ENCODE peak calls at places on chromosome 16, in four cellular contexts. N is Peyer's patch, R is A549, K is vagina. V is an unnamed sample.

GRCh38 chr16:1763521-1764511 is 7.5 kb downstream of the NME3 start:
- DNase-seq in N (no peak), K (no peak), R (no peak), V (no peak)

GRCh38 chr16:10266809-10267208 is 84.6 kb upstream of the GRIN2A start:
- DNase-seq in R (no peak), K (no peak), N (no peak), V (no peak)

GRCh38 chr16:28163699-28164584 is 47.8 kb downstream of the XPO6 start:
- DNase-seq in N (no peak), R (no peak), K (no peak), V (no peak)

GRCh38 chr16:512802-513201 is 14.7 kb upstream of the CAPN15 start:
- DNase-seq in K (no peak), N (no peak), R (no peak), V (no peak)

GRCh38 chr16:97822-98221 is 19.8 kb downstream of the MPG start:
- DNase-seq in K (no peak), R (no peak), N (no peak), V (no peak)

GRCh38 chr16:787978-788398 is at the start of gene RPUSD1:
- DNase-seq in R (no peak), K (no peak), N (peak), V (no peak)

GRCh38 chr16:11472410-11472809 is 114.3 kb downstream of the LITAF start:
- DNase-seq in N (no peak), K (no peak), R (no peak), V (no peak)

GRCh38 chr16:26717826-26718225 is 348.9 kb upstream of the C16orf82 start:
- DNase-seq in R (no peak), N (no peak), K (no peak), V (no peak)

DNA sequence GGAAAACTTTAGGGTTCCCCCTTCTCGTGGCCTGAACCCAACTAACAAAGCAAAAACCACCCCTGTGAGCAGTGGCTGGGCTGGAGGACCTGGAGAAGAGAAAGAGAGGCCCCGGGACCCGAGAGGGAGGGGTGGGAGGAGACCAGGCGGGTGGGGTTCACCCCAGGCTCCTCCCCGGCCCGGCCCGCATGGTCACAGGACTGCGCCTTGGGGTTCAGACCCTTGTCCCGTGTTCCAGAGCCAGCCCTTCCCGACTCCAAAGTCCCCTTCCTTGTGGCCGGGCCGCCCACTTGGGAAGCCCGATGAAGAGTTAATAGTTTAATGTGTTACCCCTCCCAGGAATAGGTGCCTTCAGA is 852 bp downstream of the MARVELD3 start:
- DNase-seq in K (no peak), R (peak), N (peak), V (peak)
- TF ChIP-seq POLR2A in K (no peak), R (no peak), N (peak), V (no peak)

GRCh38 chr16:85464342-85465305 is 148.5 kb upstream of the GSE1 start:
- DNase-seq in N (no peak), R (no peak), K (no peak), V (no peak)

GRCh38 chr16:85461814-85462404 is 151.2 kb upstream of the GSE1 start:
- DNase-seq in N (no peak), R (no peak), K (no peak), V (no peak)

GRCh38 chr16:85462405-85463227 is 150.5 kb upstream of the GSE1 start:
- DNase-seq in R (no peak), K (no peak), N (no peak), V (peak)

GRCh38 chr16:85463228-85463611 is 149.9 kb upstream of the GSE1 start:
- DNase-seq in R (no peak), K (no peak), N (no peak), V (no peak)

GRCh38 chr16:85463672-85464071 is 149.4 kb upstream of the GSE1 start:
- DNase-seq in R (no peak), N (no peak), K (no peak), V (no peak)
- H3K27ac ChIP-seq in R (no peak), N (no peak), K (peak), V (no peak)

DNA sequence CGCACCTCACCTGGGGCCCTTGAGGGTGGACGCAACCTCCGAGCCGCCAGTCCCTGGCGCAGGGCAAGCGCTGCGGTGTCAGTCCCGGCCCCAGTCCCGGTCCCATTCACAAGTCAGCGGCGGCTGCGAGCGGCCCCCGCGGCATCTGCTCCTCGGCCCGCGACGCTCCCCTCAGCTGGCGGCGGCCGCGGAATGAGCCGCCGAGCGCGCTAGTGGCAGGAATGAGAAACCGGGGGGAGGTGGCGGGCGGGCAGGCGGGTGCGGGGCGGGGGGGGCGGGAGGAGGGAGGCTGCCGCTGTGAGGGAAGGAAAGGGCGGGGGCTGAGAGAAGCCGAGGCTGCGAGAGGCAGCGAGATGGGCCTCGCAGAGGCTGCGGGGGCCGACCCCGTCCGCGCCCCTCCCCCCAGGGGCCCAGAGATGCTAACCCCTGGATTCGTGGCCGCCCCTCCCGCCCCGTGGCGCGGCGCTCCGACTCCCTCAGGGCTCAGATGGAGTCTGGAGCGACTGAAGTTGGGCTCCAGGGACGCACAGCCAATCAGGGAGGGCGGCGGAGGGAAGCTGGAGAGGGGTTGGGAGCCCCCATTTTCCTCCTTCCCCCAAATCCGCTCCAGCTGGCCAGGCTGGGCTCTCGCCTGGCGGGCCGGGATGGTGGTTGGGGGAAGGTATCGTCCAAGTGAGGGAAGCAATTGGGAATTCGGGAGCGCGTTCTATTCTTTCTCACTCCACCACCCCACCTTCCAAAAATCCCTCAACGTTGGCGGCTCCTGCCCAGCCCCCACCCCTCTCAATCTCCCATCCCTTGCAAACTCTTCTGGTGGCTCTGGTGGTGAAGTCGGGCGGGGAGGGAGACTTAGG is at the start of gene CDH11:
- DNase-seq in K (no peak), N (peak), R (no peak), V (peak)
- TF ChIP-seq POLR2A in K (peak), N (no peak), R (no peak), V (no peak)

GRCh38 chr16:4115209-4115940 is 867 bp downstream of the ADCY9 start:
- DNase-seq in N (peak), R (peak), K (no peak), V (peak)
- H3K27ac ChIP-seq in N (peak), R (peak), K (peak), V (peak)

DNA sequence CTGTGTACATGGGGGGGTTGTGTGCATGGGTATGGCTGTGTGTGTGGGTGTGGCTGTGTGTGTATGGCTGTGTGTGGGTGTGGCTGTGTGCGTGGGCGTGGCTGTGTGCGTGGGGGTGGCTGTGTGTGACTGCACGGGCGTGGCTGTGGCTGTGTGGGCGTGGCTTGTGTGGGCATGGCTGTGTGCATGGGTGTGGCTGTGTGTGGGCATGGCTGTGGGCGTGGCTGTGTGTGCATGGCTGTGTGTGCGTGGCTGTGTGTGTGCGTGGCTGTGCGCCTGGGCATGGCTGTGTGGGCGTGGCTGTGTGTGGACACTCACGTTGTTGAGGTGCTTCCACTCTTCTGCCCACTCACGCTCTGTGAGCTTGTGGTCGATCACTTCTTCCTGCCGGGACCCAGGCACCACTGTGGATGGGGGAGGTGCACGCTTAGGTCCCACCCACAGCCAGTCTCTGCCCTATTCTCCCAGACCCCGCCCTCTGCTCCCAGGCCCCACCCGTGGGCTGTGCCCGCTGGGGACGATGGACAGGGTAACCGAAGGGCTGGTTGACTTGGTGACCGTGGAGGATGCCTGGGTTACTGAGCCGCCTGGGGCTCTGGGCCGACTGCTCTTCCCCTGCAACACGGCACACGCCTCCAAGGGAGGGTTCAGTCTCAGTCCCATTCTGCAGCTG is 16.0 kb upstream of the PABPN1L start:
- DNase-seq in K (no peak), R (no peak), N (peak), V (peak)
- TF ChIP-seq POLR2A in K (no peak), R (no peak), N (no peak), V (no peak)

DNA sequence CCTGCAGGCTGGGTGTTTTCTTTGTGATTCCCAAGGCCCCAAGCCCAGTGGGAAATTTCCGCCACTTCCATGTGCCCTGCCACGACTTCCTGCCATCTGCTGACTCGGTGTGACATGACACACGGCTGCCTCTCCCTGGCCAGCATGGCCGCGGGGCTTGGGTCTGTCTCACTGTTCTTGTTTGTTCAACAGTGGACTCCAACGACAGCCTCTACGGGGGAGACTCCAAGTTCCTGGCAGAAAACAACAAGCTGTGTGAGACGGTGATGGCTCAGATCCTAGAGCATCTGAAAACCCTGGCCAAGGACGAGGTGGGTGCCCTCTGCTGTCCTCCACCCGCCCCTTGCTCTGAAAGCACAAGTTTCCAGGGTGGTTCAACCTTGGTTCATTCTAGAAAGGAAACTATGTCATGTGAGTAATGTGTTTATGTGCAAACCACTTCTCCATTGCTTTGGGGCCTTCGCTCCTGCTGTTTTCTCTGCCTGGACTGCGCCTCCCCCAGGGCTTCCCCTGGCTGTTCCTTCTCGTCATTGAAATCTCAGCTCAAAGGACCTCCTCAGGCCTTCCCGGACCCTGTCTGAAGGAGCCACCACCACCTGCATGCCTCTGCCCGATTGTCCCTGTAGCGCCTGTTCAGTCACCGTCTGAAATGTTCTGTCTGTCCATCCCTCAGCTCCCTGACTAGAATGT is 26.7 kb downstream of the KNOP1 start:
- DNase-seq in N (no peak), R (no peak), K (no peak), V (no peak)
- H3K27ac ChIP-seq in N (no peak), R (peak), K (peak), V (no peak)

DNA sequence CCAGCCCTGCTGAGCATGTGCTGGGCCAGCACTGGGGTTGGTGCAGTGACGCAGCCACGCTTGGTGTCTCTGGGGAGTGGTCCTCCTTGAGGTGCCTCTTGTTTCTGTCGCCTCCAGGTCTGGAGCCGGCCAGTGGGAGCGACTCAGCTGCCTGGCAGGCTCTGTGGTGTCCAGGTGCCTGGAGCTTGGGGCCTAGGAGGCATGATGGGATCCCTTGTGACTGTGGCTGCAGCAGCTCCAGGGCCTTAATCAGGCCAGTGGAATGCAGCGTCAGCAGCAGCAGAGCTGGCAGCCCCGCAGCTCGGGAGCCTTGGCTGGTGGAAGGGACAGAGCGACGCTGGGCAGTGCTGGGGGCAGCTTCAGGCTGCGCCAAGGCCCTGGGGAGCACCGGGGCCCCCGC is 74.7 kb upstream of the CIBAR2 start:
- DNase-seq in R (no peak), N (no peak), K (no peak), V (peak)
- TF ChIP-seq POLR2A in R (no peak), N (no peak), K (no peak), V (no peak)

V was measured in body of pancreas.